ENCODE peak calls at places on chromosomes 11 and 22, in six cellular contexts. One of them, this sample, is unnamed.

GRCh38 chr11:61919841-61920631 is 2.7 kb upstream of the RAB3IL1 start:
- DNase-seq in trophoblast cell: no peak
- DNase-seq in IMR-90: no peak
- DNase-seq in H1: peak
- DNase-seq in neuronal stem cell: no peak
- DNase-seq in H9: peak
- DNase-seq in this sample: no peak

GRCh38 chr11:86358720-86359119 is 16.0 kb upstream of the CCDC81 start:
- DNase-seq in neuronal stem cell: no peak
- DNase-seq in trophoblast cell: peak
- DNase-seq in H9: no peak
- DNase-seq in IMR-90: no peak
- DNase-seq in H1: no peak
- DNase-seq in this sample: no peak

GRCh38 chr11:119850822-119851409 is 121.9 kb upstream of the NECTIN1 start:
- DNase-seq in H1: no peak
- DNase-seq in IMR-90: no peak
- DNase-seq in neuronal stem cell: no peak
- DNase-seq in H9: no peak
- DNase-seq in trophoblast cell: no peak
- DNase-seq in this sample: no peak

GRCh38 chr11:22049276-22049675 is 143.6 kb upstream of the ANO5 start:
- DNase-seq in H1: no peak
- DNase-seq in IMR-90: no peak
- DNase-seq in trophoblast cell: no peak
- DNase-seq in neuronal stem cell: no peak
- DNase-seq in H9: no peak
- DNase-seq in this sample: no peak

GRCh38 chr11:8342821-8343681 is 79.4 kb upstream of the LMO1 start:
- DNase-seq in trophoblast cell: peak
- DNase-seq in H9: no peak
- DNase-seq in H1: no peak
- DNase-seq in IMR-90: no peak
- DNase-seq in neuronal stem cell: no peak
- DNase-seq in this sample: no peak

GRCh38 chr11:19868281-19868821 is 155.7 kb downstream of the NAV2 start:
- DNase-seq in IMR-90: peak
- DNase-seq in trophoblast cell: peak
- DNase-seq in neuronal stem cell: no peak
- DNase-seq in H1: no peak
- DNase-seq in H9: no peak
- DNase-seq in this sample: no peak

GRCh38 chr11:1889941-1890855 is 1.5 kb downstream of the PRR33 start:
- DNase-seq in H9: no peak
- DNase-seq in IMR-90: no peak
- DNase-seq in neuronal stem cell: no peak
- DNase-seq in trophoblast cell: no peak
- DNase-seq in H1: no peak
- DNase-seq in this sample: no peak

GRCh38 chr11:2376751-2377451 is at the start of gene CD81:
- DNase-seq in trophoblast cell: peak
- DNase-seq in IMR-90: peak
- DNase-seq in H1: peak
- DNase-seq in neuronal stem cell: peak
- DNase-seq in H9: peak
- DNase-seq in this sample: no peak

GRCh38 chr11:2099523-2100316 is 39.5 kb downstream of the IGF2 start:
- DNase-seq in trophoblast cell: no peak
- DNase-seq in neuronal stem cell: no peak
- DNase-seq in H1: no peak
- DNase-seq in H9: peak
- DNase-seq in IMR-90: no peak
- DNase-seq in this sample: no peak

GRCh38 chr11:69867076-69868002 is 48.1 kb upstream of the FGF3 start:
- DNase-seq in H1: no peak
- DNase-seq in H9: peak
- DNase-seq in IMR-90: peak
- DNase-seq in neuronal stem cell: no peak
- DNase-seq in trophoblast cell: no peak
- DNase-seq in this sample: no peak

GRCh38 chr22:46147471-46148267 is 2.7 kb upstream of the PPARA start:
- DNase-seq in trophoblast cell: peak
- DNase-seq in neuronal stem cell: no peak
- DNase-seq in H9: peak
- DNase-seq in H1: peak
- DNase-seq in IMR-90: no peak
- DNase-seq in this sample: no peak

GRCh38 chr11:130435671-130436070 is 7.3 kb upstream of the ADAMTS8 start:
- DNase-seq in H1: no peak
- DNase-seq in H9: no peak
- DNase-seq in neuronal stem cell: no peak
- DNase-seq in IMR-90: peak
- DNase-seq in trophoblast cell: peak
- DNase-seq in this sample: no peak

GRCh38 chr11:65416341-65417185 is 6.0 kb upstream of the NEAT1 start:
- DNase-seq in neuronal stem cell: peak
- DNase-seq in H9: peak
- DNase-seq in trophoblast cell: peak
- DNase-seq in IMR-90: peak
- DNase-seq in H1: peak
- DNase-seq in this sample: peak

GRCh38 chr11:130827697-130828377 is 88.4 kb downstream of the SNX19 start:
- DNase-seq in neuronal stem cell: peak
- DNase-seq in IMR-90: peak
- DNase-seq in H1: peak
- DNase-seq in H9: peak
- DNase-seq in trophoblast cell: peak
- DNase-seq in this sample: peak

GRCh38 chr22:45120931-45121330 is 42.8 kb upstream of the NUP50 start:
- DNase-seq in H1: no peak
- DNase-seq in neuronal stem cell: no peak
- DNase-seq in trophoblast cell: no peak
- DNase-seq in IMR-90: peak
- DNase-seq in H9: no peak
- DNase-seq in this sample: peak

GRCh38 chr22:35914357-35914664 is 114.3 kb downstream of the RBFOX2 start:
- DNase-seq in neuronal stem cell: no peak
- DNase-seq in trophoblast cell: no peak
- DNase-seq in IMR-90: no peak
- DNase-seq in H9: no peak
- DNase-seq in H1: no peak
- DNase-seq in this sample: no peak
- H4K91ac ChIP-seq in neuronal stem cell: no peak
- H4K91ac ChIP-seq in trophoblast cell: no peak
- H4K91ac ChIP-seq in IMR-90: no peak
- H4K91ac ChIP-seq in H9: no peak
- H4K91ac ChIP-seq in H1: no peak
- H4K91ac ChIP-seq in this sample: no peak

GRCh38 chr11:26930518-26931247 is 63.2 kb upstream of the FIBIN start:
- DNase-seq in H1: no peak
- DNase-seq in IMR-90: peak
- DNase-seq in trophoblast cell: no peak
- DNase-seq in neuronal stem cell: no peak
- DNase-seq in H9: no peak
- DNase-seq in this sample: peak

GRCh38 chr11:26928636-26929035 is 65.3 kb upstream of the FIBIN start:
- DNase-seq in trophoblast cell: no peak
- DNase-seq in H1: no peak
- DNase-seq in IMR-90: no peak
- DNase-seq in neuronal stem cell: no peak
- DNase-seq in H9: no peak
- DNase-seq in this sample: peak

GRCh38 chr11:26931248-26931631 is 62.7 kb upstream of the FIBIN start:
- DNase-seq in neuronal stem cell: no peak
- DNase-seq in H9: no peak
- DNase-seq in IMR-90: peak
- DNase-seq in H1: no peak
- DNase-seq in trophoblast cell: no peak
- DNase-seq in this sample: no peak

GRCh38 chr11:26929806-26930517 is 64.0 kb upstream of the FIBIN start:
- DNase-seq in trophoblast cell: no peak
- DNase-seq in H9: no peak
- DNase-seq in neuronal stem cell: no peak
- DNase-seq in H1: no peak
- DNase-seq in IMR-90: no peak
- DNase-seq in this sample: peak

GRCh38 chr11:26931881-26932280 is 62.0 kb upstream of the FIBIN start:
- DNase-seq in neuronal stem cell: no peak
- DNase-seq in H9: no peak
- DNase-seq in IMR-90: no peak
- DNase-seq in trophoblast cell: no peak
- DNase-seq in H1: no peak
- DNase-seq in this sample: no peak
- H3K27ac ChIP-seq in neuronal stem cell: no peak
- H3K27ac ChIP-seq in H9: no peak
- H3K27ac ChIP-seq in IMR-90: no peak
- H3K27ac ChIP-seq in trophoblast cell: no peak
- H3K27ac ChIP-seq in H1: no peak
- H3K27ac ChIP-seq in this sample: no peak

GRCh38 chr11:488062-488461 is 19.0 kb downstream of the RNH1 start:
- DNase-seq in H9: no peak
- DNase-seq in IMR-90: no peak
- DNase-seq in trophoblast cell: no peak
- DNase-seq in neuronal stem cell: no peak
- DNase-seq in H1: no peak
- DNase-seq in this sample: no peak
- H4K91ac ChIP-seq in H9: no peak
- H4K91ac ChIP-seq in IMR-90: no peak
- H4K91ac ChIP-seq in trophoblast cell: no peak
- H4K91ac ChIP-seq in neuronal stem cell: no peak
- H4K91ac ChIP-seq in H1: no peak
- H4K91ac ChIP-seq in this sample: no peak

GRCh38 chr22:23849009-23850006 is 8.4 kb upstream of the SLC2A11 start:
- DNase-seq in IMR-90: peak
- DNase-seq in H9: peak
- DNase-seq in H1: peak
- DNase-seq in neuronal stem cell: peak
- DNase-seq in trophoblast cell: peak
- DNase-seq in this sample: peak

GRCh38 chr22:23850136-23850611 is 7.5 kb upstream of the SLC2A11 start:
- DNase-seq in IMR-90: no peak
- DNase-seq in neuronal stem cell: no peak
- DNase-seq in H9: no peak
- DNase-seq in trophoblast cell: no peak
- DNase-seq in H1: no peak
- DNase-seq in this sample: no peak

GRCh38 chr22:23845661-23846469 is 7.1 kb upstream of the DERL3 start:
- DNase-seq in trophoblast cell: no peak
- DNase-seq in neuronal stem cell: no peak
- DNase-seq in H9: no peak
- DNase-seq in H1: no peak
- DNase-seq in IMR-90: no peak
- DNase-seq in this sample: no peak

GRCh38 chr22:23847310-23847920 is 8.6 kb upstream of the DERL3 start:
- DNase-seq in trophoblast cell: no peak
- DNase-seq in IMR-90: no peak
- DNase-seq in H1: no peak
- DNase-seq in H9: no peak
- DNase-seq in neuronal stem cell: no peak
- DNase-seq in this sample: no peak

GRCh38 chr22:23847991-23848864 is 9.4 kb upstream of the DERL3 start:
- DNase-seq in neuronal stem cell: no peak
- DNase-seq in H1: no peak
- DNase-seq in H9: peak
- DNase-seq in trophoblast cell: no peak
- DNase-seq in IMR-90: no peak
- DNase-seq in this sample: no peak
- H3K27ac ChIP-seq in neuronal stem cell: no peak
- H3K27ac ChIP-seq in H1: no peak
- H3K27ac ChIP-seq in H9: no peak
- H3K27ac ChIP-seq in trophoblast cell: no peak
- H3K27ac ChIP-seq in IMR-90: no peak
- H3K27ac ChIP-seq in this sample: no peak

DNA sequence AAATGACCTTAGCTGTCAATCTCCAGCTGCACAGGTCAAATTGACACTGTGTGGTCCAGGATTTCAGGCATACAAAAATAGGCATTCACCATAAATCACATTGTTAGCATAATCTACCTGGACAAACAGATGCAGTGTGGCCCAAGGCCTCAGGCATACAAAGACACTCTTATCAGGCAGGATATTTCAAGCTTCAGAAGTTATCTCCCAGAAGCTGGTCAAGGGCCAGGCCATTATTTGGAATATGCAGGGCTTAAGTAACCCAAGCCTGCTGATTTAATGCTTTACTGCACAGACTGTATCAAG is 25.5 kb upstream of the HORMAD2 start:
- DNase-seq in H9: no peak
- DNase-seq in neuronal stem cell: no peak
- DNase-seq in trophoblast cell: no peak
- DNase-seq in H1: no peak
- DNase-seq in IMR-90: no peak
- DNase-seq in this sample: no peak
- H4K91ac ChIP-seq in H9: no peak
- H4K91ac ChIP-seq in neuronal stem cell: no peak
- H4K91ac ChIP-seq in trophoblast cell: no peak
- H4K91ac ChIP-seq in H1: no peak
- H4K91ac ChIP-seq in IMR-90: no peak
- H4K91ac ChIP-seq in this sample: no peak

This sample was measured in mesenchymal stem cell.